ENCODE peak calls at places on chromosomes 7 and 10, in six cellular contexts. H is left ventricle myocardium inferior, M is bronchial epithelial cell, U is choroid plexus epithelial cell, R is BJ, E is AG09309. W is an unnamed sample.

GRCh38 chr10:24456319-24456718 is 247.4 kb downstream of the KIAA1217 start:
- DNase-seq in H (no peak), M (peak), U (peak), R (peak), E (peak), W (peak)

GRCh38 chr10:44853148-44853734 is 57.9 kb upstream of the TMEM72 start:
- DNase-seq in H (no peak), M (peak), U (peak), R (no peak), E (peak), W (peak)

GRCh38 chr10:86591436-86591835 is 62.9 kb upstream of the OPN4 start:
- DNase-seq in H (no peak), M (no peak), U (no peak), R (no peak), E (no peak), W (no peak)

GRCh38 chr7:111438369-111439289 is 123.7 kb downstream of the IMMP2L start:
- DNase-seq in H (no peak), M (peak), U (peak), R (no peak), E (no peak), W (peak)

GRCh38 chr10:46035923-46036849 is 5.8 kb upstream of the NCOA4 start:
- DNase-seq in H (no peak), M (peak), U (no peak), R (no peak), E (no peak), W (peak)

GRCh38 chr7:108420482-108420908 is 35.7 kb downstream of the NRCAM start:
- DNase-seq in H (no peak), M (no peak), U (peak), R (no peak), E (no peak), W (no peak)

GRCh38 chr10:67670401-67670800 is 25.6 kb downstream of the CTNNA3 start:
- DNase-seq in H (no peak), M (peak), U (no peak), R (no peak), E (no peak), W (no peak)

GRCh38 chr7:103143865-103144264 is 5.0 kb downstream of the NAPEPLD start:
- DNase-seq in H (no peak), M (no peak), U (no peak), R (no peak), E (no peak), W (no peak)

GRCh38 chr7:137109966-137110930 is 233.3 kb downstream of the PTN start:
- DNase-seq in H (no peak), M (peak), U (peak), R (no peak), E (no peak), W (peak)

GRCh38 chr10:110413049-110413783 is 84.5 kb upstream of the DUSP5 start:
- DNase-seq in H (no peak), M (no peak), U (peak), R (no peak), E (no peak), W (no peak)

GRCh38 chr7:732094-732541 is 5.0 kb upstream of the PRKAR1B start:
- DNase-seq in H (peak), M (no peak), U (peak), R (no peak), E (no peak), W (peak)

GRCh38 chr10:31467791-31468535 is 148.9 kb downstream of the ZEB1 start:
- DNase-seq in H (no peak), M (peak), U (peak), R (no peak), E (no peak), W (peak)

GRCh38 chr7:5423844-5424688 is 432 bp upstream of the TNRC18 start:
- DNase-seq in H (peak), M (peak), U (peak), R (peak), E (peak), W (peak)

GRCh38 chr10:87845624-87846377 is 17.5 kb downstream of the KLLN start:
- DNase-seq in H (no peak), M (peak), U (peak), R (peak), E (no peak), W (peak)

GRCh38 chr7:116421298-116421697 is 78.2 kb upstream of the CAV2 start:
- DNase-seq in H (no peak), M (no peak), U (no peak), R (no peak), E (no peak), W (no peak)

GRCh38 chr10:124000792-124001201 is 92.6 kb downstream of the CHST15 start:
- DNase-seq in H (no peak), M (peak), U (no peak), R (no peak), E (peak), W (peak)

GRCh38 chr7:117427258-117427701 is at the start of gene ASZ1:
- DNase-seq in H (no peak), M (no peak), U (no peak), R (no peak), E (no peak), W (no peak)

GRCh38 chr7:204326-204725 is 12.0 kb downstream of the FAM20C start:
- DNase-seq in H (no peak), M (no peak), U (no peak), R (no peak), E (no peak), W (no peak)

GRCh38 chr10:131081386-131081785 is 230.1 kb downstream of the TCERG1L start:
- DNase-seq in H (no peak), M (no peak), U (peak), R (no peak), E (no peak), W (no peak)

GRCh38 chr10:87750001-87750651 is 67.9 kb downstream of the ATAD1 start:
- DNase-seq in H (no peak), M (peak), U (peak), R (peak), E (peak), W (peak)

GRCh38 chr10:17084989-17085725 is 44.5 kb downstream of the CUBN start:
- DNase-seq in H (no peak), M (no peak), U (no peak), R (no peak), E (no peak), W (no peak)

GRCh38 chr10:114729103-114729659 is 71.1 kb upstream of the ABLIM1 start:
- DNase-seq in H (no peak), M (no peak), U (no peak), R (no peak), E (no peak), W (no peak)

GRCh38 chr10:35639651-35640311 is 2.3 kb downstream of the FZD8 start:
- DNase-seq in H (peak), M (no peak), U (peak), R (no peak), E (no peak), W (peak)

GRCh38 chr7:43768201-43768893 is 9.9 kb downstream of the BLVRA start:
- DNase-seq in H (no peak), M (no peak), U (no peak), R (no peak), E (no peak), W (no peak)

GRCh38 chr10:44125879-44126675 is 258.8 kb downstream of the CXCL12 start:
- DNase-seq in H (no peak), M (no peak), U (peak), R (peak), E (peak), W (no peak)

GRCh38 chr10:76299501-76299900 is 868.1 kb downstream of the LRMDA start:
- DNase-seq in H (no peak), M (no peak), U (no peak), R (no peak), E (no peak), W (no peak)

GRCh38 chr10:48655426-48656240 is 29.0 kb upstream of the WDFY4 start:
- DNase-seq in H (peak), M (peak), U (peak), R (no peak), E (no peak), W (peak)

GRCh38 chr7:100157069-100157333 is 1.5 kb downstream of the TRAPPC14 start:
- DNase-seq in H (no peak), M (no peak), U (no peak), R (no peak), E (no peak), W (no peak)
- H3K4me3 ChIP-seq in H (peak), M (no peak), U (peak), R (no peak), E (peak), W (peak)

GRCh38 chr10:22324893-22325271 is 4.0 kb downstream of the BMI1 start:
- DNase-seq in H (no peak), M (no peak), U (no peak), R (no peak), E (no peak), W (no peak)
- H3K4me3 ChIP-seq in H (peak), M (peak), U (peak), R (peak), E (peak), W (peak)

GRCh38 chr10:77925795-77926565 is 575 bp downstream of the DLG5 start:
- DNase-seq in H (peak), M (peak), U (peak), R (no peak), E (no peak), W (peak)

GRCh38 chr10:77926566-77927342 is at the start of gene DLG5:
- DNase-seq in H (peak), M (no peak), U (peak), R (no peak), E (no peak), W (peak)

GRCh38 chr10:77922551-77923179 is 3.9 kb downstream of the DLG5 start:
- DNase-seq in H (no peak), M (no peak), U (no peak), R (no peak), E (no peak), W (no peak)

GRCh38 chr10:77927343-77928256 is 1.0 kb upstream of the DLG5 start:
- DNase-seq in H (no peak), M (no peak), U (no peak), R (no peak), E (no peak), W (no peak)

DNA sequence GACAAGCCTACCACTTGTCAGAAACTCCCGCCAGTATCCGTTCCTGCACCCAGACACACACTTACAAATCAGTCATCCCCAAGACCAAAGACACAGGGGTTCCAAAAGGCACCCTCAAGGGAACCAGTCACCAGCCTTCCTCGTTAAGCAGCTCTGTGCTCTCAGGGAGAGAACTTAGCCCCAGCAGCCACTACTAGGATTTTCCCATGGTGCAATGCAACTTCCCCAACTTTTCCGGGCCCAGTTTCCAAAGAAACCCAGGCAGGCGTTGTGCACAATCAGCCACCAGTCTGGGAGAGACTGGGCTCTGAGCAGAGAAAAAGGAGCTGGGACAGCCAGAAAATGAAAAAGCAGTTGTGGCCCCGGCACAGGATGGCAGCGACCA is 1.2 kb downstream of the DLG5 start:
- DNase-seq in H (no peak), M (peak), U (peak), R (no peak), E (no peak), W (no peak)
- H3K4me3 ChIP-seq in H (peak), M (peak), U (peak), R (peak), E (peak), W (peak)

DNA sequence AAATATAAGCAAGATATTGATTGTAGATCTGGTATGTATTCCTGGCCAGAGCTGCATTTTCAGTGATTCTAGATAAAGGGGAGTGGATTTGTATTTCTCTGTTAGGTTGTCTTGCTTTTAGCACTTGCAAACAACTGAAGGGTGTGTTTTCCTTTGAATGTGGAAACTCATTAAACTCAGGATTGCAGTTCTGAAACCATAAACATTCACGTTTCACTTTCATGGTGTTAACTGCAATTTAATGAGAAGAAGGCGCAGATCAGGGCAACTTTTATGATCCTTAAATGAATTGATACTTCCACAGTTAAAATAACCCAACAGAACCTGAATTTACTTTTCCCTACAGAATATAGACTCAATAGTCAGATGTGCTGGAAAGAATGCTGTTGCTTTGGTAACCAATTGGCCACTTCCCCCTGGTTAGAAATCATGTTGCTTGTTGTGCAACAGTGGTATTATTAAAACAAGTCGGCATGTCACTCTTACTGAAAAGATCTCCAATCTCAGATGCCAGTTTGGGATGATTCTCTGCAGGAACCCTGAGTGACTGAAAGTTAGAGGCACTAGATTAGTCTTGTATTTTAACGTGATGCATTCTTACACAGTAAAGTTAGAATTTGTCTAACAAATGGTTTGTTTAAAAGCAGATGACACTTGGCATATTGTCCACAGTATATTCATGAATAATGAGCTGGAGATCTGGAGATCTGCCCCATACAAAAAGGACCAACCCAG is 287.8 kb downstream of the TWIST1 start:
- DNase-seq in H (no peak), M (peak), U (peak), R (peak), E (peak), W (peak)
- H3K4me3 ChIP-seq in H (no peak), M (no peak), U (no peak), R (no peak), E (no peak), W (no peak)

GRCh38 chr7:25564980-25565379 is 336.7 kb upstream of the NPVF start:
- DNase-seq in H (no peak), M (no peak), U (peak), R (no peak), E (no peak), W (no peak)

GRCh38 chr7:25565949-25566348 is 337.7 kb upstream of the NPVF start:
- DNase-seq in H (no peak), M (peak), U (peak), R (peak), E (peak), W (peak)

GRCh38 chr7:25567430-25567829 is 339.1 kb upstream of the NPVF start:
- DNase-seq in H (no peak), M (no peak), U (no peak), R (no peak), E (no peak), W (no peak)

GRCh38 chr7:25575634-25576033 is 347.3 kb upstream of the NPVF start:
- DNase-seq in H (no peak), M (no peak), U (no peak), R (no peak), E (no peak), W (no peak)

GRCh38 chr7:25569765-25570164 is 341.5 kb upstream of the NPVF start:
- DNase-seq in H (no peak), M (no peak), U (no peak), R (no peak), E (no peak), W (no peak)
- H3K4me3 ChIP-seq in H (no peak), M (no peak), U (no peak), R (no peak), E (no peak), W (no peak)

GRCh38 chr7:33038639-33039038 is 23.9 kb downstream of the NT5C3A start:
- DNase-seq in H (no peak), M (no peak), U (no peak), R (no peak), E (no peak), W (no peak)
- H3K4me3 ChIP-seq in H (peak), M (no peak), U (no peak), R (no peak), E (no peak), W (no peak)

GRCh38 chr10:93461807-93462178 is 20.3 kb downstream of the MYOF start:
- DNase-seq in H (no peak), M (peak), U (peak), R (no peak), E (no peak), W (peak)
- H3K4me3 ChIP-seq in H (no peak), M (no peak), U (no peak), R (no peak), E (no peak), W (no peak)

GRCh38 chr10:62040896-62041295 is 139.4 kb downstream of the ARID5B start:
- DNase-seq in H (no peak), M (no peak), U (no peak), R (no peak), E (no peak), W (no peak)

GRCh38 chr10:62037166-62037831 is 135.8 kb downstream of the ARID5B start:
- DNase-seq in H (no peak), M (peak), U (peak), R (peak), E (no peak), W (peak)

GRCh38 chr10:62037890-62038608 is 136.6 kb downstream of the ARID5B start:
- DNase-seq in H (no peak), M (peak), U (no peak), R (no peak), E (no peak), W (no peak)

GRCh38 chr10:62036186-62037081 is 134.9 kb downstream of the ARID5B start:
- DNase-seq in H (no peak), M (no peak), U (no peak), R (no peak), E (no peak), W (no peak)

DNA sequence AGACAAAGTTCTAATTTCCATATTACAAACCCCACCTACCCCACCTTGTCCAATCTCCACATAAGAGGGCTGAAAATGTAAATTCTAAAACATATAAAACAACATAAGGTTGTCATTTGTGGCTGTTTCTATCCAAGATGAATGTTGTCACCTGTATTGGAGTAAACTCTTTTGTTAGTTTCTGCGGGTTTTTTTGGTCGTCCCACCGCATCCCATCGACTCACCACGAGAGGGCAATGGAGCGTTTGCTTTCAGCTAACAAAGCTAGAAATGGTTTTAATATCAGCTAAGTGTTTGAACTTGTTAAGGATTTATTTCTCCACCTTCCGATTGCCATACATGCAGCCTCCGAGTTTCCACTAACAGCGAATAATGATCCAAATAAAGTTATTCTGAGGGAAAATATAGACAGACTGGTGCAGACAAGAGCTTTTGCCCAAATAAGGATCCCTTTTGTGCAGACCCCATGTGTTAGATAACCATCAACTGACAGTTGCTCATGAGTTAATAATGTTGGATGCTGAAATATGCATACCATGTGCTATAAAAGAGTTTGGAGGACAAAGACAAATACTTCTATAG is 137.2 kb downstream of the ARID5B start:
- DNase-seq in H (peak), M (peak), U (peak), R (no peak), E (no peak), W (peak)
- H3K4me3 ChIP-seq in H (peak), M (no peak), U (peak), R (no peak), E (no peak), W (no peak)